ENCODE peak calls at places on chromosome 20, in five cellular contexts. One of them, this sample, is unnamed.

GRCh38 chr20:45087814-45088213 is 13.1 kb downstream of the KCNS1 start:
- DNase-seq in T-helper 1 cell: no peak
- DNase-seq in AG08396: no peak
- DNase-seq in WTC11: no peak
- DNase-seq in adipocyte: peak
- DNase-seq in this sample: no peak

GRCh38 chr20:56368351-56369134 is 9.8 kb downstream of the FAM210B start:
- DNase-seq in T-helper 1 cell: no peak
- DNase-seq in AG08396: no peak
- DNase-seq in WTC11: no peak
- DNase-seq in adipocyte: no peak
- DNase-seq in this sample: no peak

GRCh38 chr20:3238616-3239025 is 369 bp downstream of the SLC4A11 start:
- DNase-seq in T-helper 1 cell: peak
- DNase-seq in AG08396: peak
- DNase-seq in WTC11: peak
- DNase-seq in adipocyte: peak
- DNase-seq in this sample: peak

GRCh38 chr20:32017711-32018251 is 7.5 kb downstream of the CCM2L start:
- DNase-seq in T-helper 1 cell: peak
- DNase-seq in AG08396: no peak
- DNase-seq in WTC11: peak
- DNase-seq in adipocyte: no peak
- DNase-seq in this sample: peak

GRCh38 chr20:38685853-38686473 is 38.3 kb upstream of the SLC32A1 start:
- DNase-seq in T-helper 1 cell: no peak
- DNase-seq in AG08396: peak
- DNase-seq in WTC11: peak
- DNase-seq in adipocyte: peak
- DNase-seq in this sample: peak

GRCh38 chr20:59235226-59235625 is 65.2 kb upstream of the EDN3 start:
- DNase-seq in T-helper 1 cell: no peak
- DNase-seq in AG08396: no peak
- DNase-seq in WTC11: no peak
- DNase-seq in adipocyte: no peak
- DNase-seq in this sample: no peak

GRCh38 chr20:41469868-41470267 is 103.2 kb upstream of the EMILIN3 start:
- DNase-seq in T-helper 1 cell: no peak
- DNase-seq in AG08396: no peak
- DNase-seq in WTC11: no peak
- DNase-seq in adipocyte: no peak
- DNase-seq in this sample: no peak

GRCh38 chr20:57829805-57830514 is 120.1 kb upstream of the PMEPA1 start:
- DNase-seq in T-helper 1 cell: no peak
- DNase-seq in AG08396: no peak
- DNase-seq in WTC11: no peak
- DNase-seq in adipocyte: no peak
- DNase-seq in this sample: no peak

GRCh38 chr20:10555865-10556308 is 117.9 kb downstream of the JAG1 start:
- DNase-seq in T-helper 1 cell: no peak
- DNase-seq in AG08396: peak
- DNase-seq in WTC11: no peak
- DNase-seq in adipocyte: peak
- DNase-seq in this sample: no peak

GRCh38 chr20:2751868-2752630 is 48.4 kb downstream of the CPXM1 start:
- DNase-seq in T-helper 1 cell: peak
- DNase-seq in AG08396: peak
- DNase-seq in WTC11: no peak
- DNase-seq in adipocyte: peak
- DNase-seq in this sample: peak

This sample was measured in ecto neural progenitor cell.